ENCODE peak calls at places on chromosomes 7 and 10, in eight cellular contexts. One of them, this sample, is unnamed.
A peak's percentile ranks its signal among the peaks of the same experiment; 100 is the strongest.

GRCh38 chr7:151388430-151388829 is 21.4 kb downstream of the WDR86 start:
- DNase-seq in IMR-90: no peak
- DNase-seq in neural crest cell: no peak
- DNase-seq in GM23338: no peak
- DNase-seq in tibial artery: no peak
- DNase-seq in B cell: no peak
- DNase-seq in HFFc6: no peak
- DNase-seq in fibroblast of pulmonary artery: no peak
- DNase-seq in this sample: no peak

GRCh38 chr7:71096341-71096740 is 35.6 kb upstream of the GALNT17 start:
- DNase-seq in B cell: no peak
- DNase-seq in IMR-90: no peak
- DNase-seq in GM23338: no peak
- DNase-seq in HFFc6: no peak
- DNase-seq in fibroblast of pulmonary artery: no peak
- DNase-seq in tibial artery: no peak
- DNase-seq in neural crest cell: no peak
- DNase-seq in this sample: no peak

GRCh38 chr10:110432814-110433565 is 64.7 kb upstream of the DUSP5 start:
- DNase-seq in tibial artery: peak; percentile 13
- DNase-seq in B cell: no peak
- DNase-seq in fibroblast of pulmonary artery: no peak
- DNase-seq in GM23338: no peak
- DNase-seq in HFFc6: no peak
- DNase-seq in IMR-90: no peak
- DNase-seq in neural crest cell: no peak
- DNase-seq in this sample: no peak

GRCh38 chr7:34337163-34337562 is 320.9 kb upstream of the NPSR1 start:
- DNase-seq in B cell: no peak
- DNase-seq in fibroblast of pulmonary artery: no peak
- DNase-seq in HFFc6: no peak
- DNase-seq in neural crest cell: no peak
- DNase-seq in tibial artery: no peak
- DNase-seq in GM23338: no peak
- DNase-seq in IMR-90: no peak
- DNase-seq in this sample: no peak

GRCh38 chr10:99658622-99659030 is 683 bp upstream of the ENTPD7 start:
- DNase-seq in GM23338: peak; percentile 40
- DNase-seq in B cell: no peak
- DNase-seq in neural crest cell: peak; percentile 4
- DNase-seq in fibroblast of pulmonary artery: peak; percentile 49
- DNase-seq in IMR-90: peak; percentile 55
- DNase-seq in HFFc6: peak; percentile 4
- DNase-seq in tibial artery: no peak
- DNase-seq in this sample: peak; percentile 41

GRCh38 chr7:55177589-55178261 is 158.9 kb downstream of the EGFR start:
- DNase-seq in IMR-90: no peak
- DNase-seq in neural crest cell: peak; percentile 14
- DNase-seq in tibial artery: no peak
- DNase-seq in B cell: peak; percentile 31
- DNase-seq in fibroblast of pulmonary artery: peak; percentile 30
- DNase-seq in GM23338: no peak
- DNase-seq in HFFc6: no peak
- DNase-seq in this sample: no peak

GRCh38 chr7:116592445-116592844 is 67.6 kb downstream of the CAV1 start:
- DNase-seq in HFFc6: no peak
- DNase-seq in B cell: no peak
- DNase-seq in neural crest cell: no peak
- DNase-seq in IMR-90: no peak
- DNase-seq in GM23338: no peak
- DNase-seq in fibroblast of pulmonary artery: no peak
- DNase-seq in tibial artery: no peak
- DNase-seq in this sample: no peak

GRCh38 chr10:48282829-48283228 is 8.3 kb upstream of the FRMPD2 start:
- DNase-seq in fibroblast of pulmonary artery: no peak
- DNase-seq in tibial artery: no peak
- DNase-seq in neural crest cell: no peak
- DNase-seq in GM23338: no peak
- DNase-seq in HFFc6: no peak
- DNase-seq in B cell: no peak
- DNase-seq in IMR-90: no peak
- DNase-seq in this sample: no peak

GRCh38 chr10:101095550-101096213 is 33.9 kb downstream of the KAZALD1 start:
- DNase-seq in tibial artery: peak; percentile 69
- DNase-seq in B cell: peak; percentile 65
- DNase-seq in HFFc6: peak; percentile 50
- DNase-seq in fibroblast of pulmonary artery: peak; percentile 64
- DNase-seq in neural crest cell: peak; percentile 80
- DNase-seq in IMR-90: peak; percentile 44
- DNase-seq in GM23338: peak; percentile 99
- DNase-seq in this sample: no peak

GRCh38 chr7:112134039-112134438 is 72.2 kb downstream of the DOCK4 start:
- DNase-seq in fibroblast of pulmonary artery: no peak
- DNase-seq in neural crest cell: no peak
- DNase-seq in GM23338: no peak
- DNase-seq in B cell: no peak
- DNase-seq in IMR-90: no peak
- DNase-seq in tibial artery: no peak
- DNase-seq in HFFc6: no peak
- DNase-seq in this sample: no peak

GRCh38 chr7:23072043-23072442 is 33.5 kb upstream of the KLHL7 start:
- DNase-seq in GM23338: peak; percentile 22
- DNase-seq in HFFc6: peak; percentile 23
- DNase-seq in B cell: no peak
- DNase-seq in fibroblast of pulmonary artery: peak; percentile 44
- DNase-seq in neural crest cell: no peak
- DNase-seq in tibial artery: no peak
- DNase-seq in IMR-90: peak; percentile 28
- DNase-seq in this sample: no peak

DNA sequence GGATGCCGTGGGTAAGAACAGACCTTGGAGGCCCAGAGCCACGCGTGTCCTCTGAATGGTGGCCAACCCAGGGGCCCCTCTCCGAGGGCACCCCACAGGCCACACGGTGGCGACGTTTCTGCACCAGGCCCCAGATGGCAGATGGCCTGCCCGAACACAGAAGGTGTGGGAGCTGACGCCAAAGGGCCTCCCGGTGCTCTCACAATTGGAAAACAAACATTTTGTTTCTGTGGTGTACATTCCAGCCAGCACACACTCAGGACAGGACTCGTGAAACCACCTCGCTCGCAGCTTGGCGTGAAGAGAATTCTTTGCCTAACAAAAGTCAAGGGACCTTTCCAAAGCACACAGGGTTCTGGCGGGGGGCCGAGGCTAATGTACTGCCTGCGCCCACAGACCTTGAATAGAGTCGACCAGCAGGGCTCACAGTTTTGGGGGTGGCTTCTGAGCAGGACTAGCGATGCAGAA is 112.1 kb downstream of the FAM53B start:
- DNase-seq in GM23338: peak; percentile 65
- DNase-seq in HFFc6: no peak
- DNase-seq in fibroblast of pulmonary artery: peak; percentile 39
- DNase-seq in tibial artery: no peak
- DNase-seq in B cell: no peak
- DNase-seq in IMR-90: no peak
- DNase-seq in neural crest cell: no peak
- DNase-seq in this sample: no peak
- TF ChIP-seq CTCF in GM23338: peak; percentile 82
- TF ChIP-seq CTCF in HFFc6: peak; percentile 44
- TF ChIP-seq CTCF in fibroblast of pulmonary artery: peak; percentile 29
- TF ChIP-seq CTCF in tibial artery: no peak
- TF ChIP-seq CTCF in B cell: no peak
- TF ChIP-seq CTCF in IMR-90: peak; percentile 25
- TF ChIP-seq CTCF in neural crest cell: peak; percentile 49
- TF ChIP-seq CTCF in this sample: no peak

DNA sequence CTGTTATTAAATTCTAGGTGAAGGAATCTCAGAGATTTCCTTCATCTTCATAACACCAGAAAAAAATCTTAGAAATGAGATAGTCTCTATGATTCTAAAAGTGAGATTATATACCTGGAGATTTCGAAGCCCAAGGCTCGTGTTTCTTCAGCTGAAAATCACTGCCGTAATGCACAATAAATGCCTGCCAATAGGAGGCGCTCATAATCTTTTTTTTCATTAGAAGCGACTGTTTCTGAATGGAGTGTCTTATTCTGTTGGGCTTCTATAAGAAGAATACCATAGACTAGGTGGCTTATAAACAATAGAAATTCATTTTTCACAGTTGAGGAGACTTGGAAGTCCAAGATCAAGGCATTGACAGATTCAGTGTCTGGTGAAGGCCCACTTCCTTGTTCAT is 294.7 kb downstream of the PRKG1 start:
- DNase-seq in neural crest cell: no peak
- DNase-seq in HFFc6: no peak
- DNase-seq in IMR-90: no peak
- DNase-seq in tibial artery: no peak
- DNase-seq in B cell: no peak
- DNase-seq in GM23338: peak; percentile 77
- DNase-seq in fibroblast of pulmonary artery: no peak
- DNase-seq in this sample: no peak
- TF ChIP-seq CTCF in neural crest cell: peak; percentile 43
- TF ChIP-seq CTCF in HFFc6: peak; percentile 58
- TF ChIP-seq CTCF in IMR-90: no peak
- TF ChIP-seq CTCF in tibial artery: no peak
- TF ChIP-seq CTCF in B cell: no peak
- TF ChIP-seq CTCF in GM23338: peak; percentile 64
- TF ChIP-seq CTCF in fibroblast of pulmonary artery: no peak
- TF ChIP-seq CTCF in this sample: peak; percentile 33

DNA sequence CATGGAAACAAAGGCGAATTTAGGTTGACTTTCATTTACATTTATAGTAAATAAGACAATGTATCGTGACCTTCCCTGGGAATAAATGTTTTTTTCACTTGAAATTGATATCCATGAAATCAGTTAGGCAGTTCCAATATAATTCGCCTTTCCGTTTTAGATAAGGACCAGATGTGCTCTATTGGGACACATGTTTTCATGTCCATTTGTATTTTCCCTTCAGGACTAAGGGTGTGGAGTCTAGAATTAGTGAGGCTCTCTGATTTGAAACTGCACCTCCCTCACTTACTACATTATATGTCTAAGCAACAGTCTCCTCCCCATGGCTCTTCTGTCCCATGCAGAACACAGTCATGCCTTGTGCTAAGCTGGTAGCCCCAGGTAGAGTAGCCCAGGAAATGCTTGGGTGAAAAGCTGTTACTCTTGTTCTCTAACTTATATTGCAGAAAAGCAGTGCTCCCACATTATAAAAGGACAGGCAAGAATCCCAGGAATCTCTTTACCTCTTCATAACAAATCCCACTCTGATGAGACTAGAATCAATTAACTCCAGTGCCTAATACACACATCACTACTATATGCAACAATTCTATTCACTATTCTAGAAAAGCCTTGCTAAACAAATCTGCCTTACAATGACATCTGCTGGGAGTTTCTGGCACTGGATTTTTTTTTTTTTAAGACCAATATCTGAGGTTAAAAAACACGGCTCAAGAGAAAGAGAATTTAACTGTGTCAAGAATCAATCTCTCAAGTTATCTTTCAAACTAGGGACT is 293.9 kb downstream of the SNX13 start:
- DNase-seq in neural crest cell: no peak
- DNase-seq in fibroblast of pulmonary artery: peak; percentile 80
- DNase-seq in IMR-90: peak; percentile 66
- DNase-seq in HFFc6: peak; percentile 24
- DNase-seq in B cell: no peak
- DNase-seq in GM23338: peak; percentile 38
- DNase-seq in tibial artery: no peak
- DNase-seq in this sample: no peak
- TF ChIP-seq CTCF in neural crest cell: no peak
- TF ChIP-seq CTCF in fibroblast of pulmonary artery: peak; percentile 60
- TF ChIP-seq CTCF in IMR-90: peak; percentile 71
- TF ChIP-seq CTCF in HFFc6: peak; percentile 76
- TF ChIP-seq CTCF in B cell: no peak
- TF ChIP-seq CTCF in GM23338: no peak
- TF ChIP-seq CTCF in tibial artery: no peak
- TF ChIP-seq CTCF in this sample: no peak

GRCh38 chr10:27794157-27794556 is 48.5 kb upstream of the MKX start:
- DNase-seq in neural crest cell: no peak
- DNase-seq in GM23338: peak; percentile 58
- DNase-seq in B cell: no peak
- DNase-seq in tibial artery: no peak
- DNase-seq in fibroblast of pulmonary artery: no peak
- DNase-seq in HFFc6: no peak
- DNase-seq in IMR-90: peak; percentile 5
- DNase-seq in this sample: no peak
- TF ChIP-seq CTCF in neural crest cell: peak; percentile 41
- TF ChIP-seq CTCF in GM23338: peak; percentile 64
- TF ChIP-seq CTCF in B cell: no peak
- TF ChIP-seq CTCF in tibial artery: no peak
- TF ChIP-seq CTCF in fibroblast of pulmonary artery: no peak
- TF ChIP-seq CTCF in HFFc6: peak; percentile 56
- TF ChIP-seq CTCF in IMR-90: peak; percentile 27
- TF ChIP-seq CTCF in this sample: no peak

GRCh38 chr10:71899665-71900412 is 48.8 kb upstream of the PSAP start:
- DNase-seq in IMR-90: no peak
- DNase-seq in tibial artery: no peak
- DNase-seq in GM23338: no peak
- DNase-seq in HFFc6: no peak
- DNase-seq in neural crest cell: no peak
- DNase-seq in fibroblast of pulmonary artery: no peak
- DNase-seq in B cell: peak; percentile 52
- DNase-seq in this sample: no peak
- TF ChIP-seq CTCF in IMR-90: no peak
- TF ChIP-seq CTCF in tibial artery: no peak
- TF ChIP-seq CTCF in GM23338: no peak
- TF ChIP-seq CTCF in HFFc6: no peak
- TF ChIP-seq CTCF in neural crest cell: no peak
- TF ChIP-seq CTCF in fibroblast of pulmonary artery: no peak
- TF ChIP-seq CTCF in B cell: no peak
- TF ChIP-seq CTCF in this sample: no peak

GRCh38 chr10:6218692-6219493 is 16.2 kb downstream of the PFKFB3 start:
- DNase-seq in IMR-90: peak; percentile 55
- DNase-seq in fibroblast of pulmonary artery: peak; percentile 69
- DNase-seq in GM23338: no peak
- DNase-seq in B cell: no peak
- DNase-seq in tibial artery: no peak
- DNase-seq in HFFc6: peak; percentile 50
- DNase-seq in neural crest cell: no peak
- DNase-seq in this sample: no peak
- TF ChIP-seq CTCF in IMR-90: no peak
- TF ChIP-seq CTCF in fibroblast of pulmonary artery: no peak
- TF ChIP-seq CTCF in GM23338: no peak
- TF ChIP-seq CTCF in B cell: no peak
- TF ChIP-seq CTCF in tibial artery: no peak
- TF ChIP-seq CTCF in HFFc6: no peak
- TF ChIP-seq CTCF in neural crest cell: no peak
- TF ChIP-seq CTCF in this sample: no peak

This sample was measured in mesothelial cell of epicardium.